ENCODE peak calls at places on chromosomes 12 and 14, in nine cellular contexts. G is neural crest cell, V is AG10803, L is astrocyte of the spinal cord, M is ascending aorta, J is Calu3, X is RWPE1, H is HL-60, P is MCF 10A. I is an unnamed sample.

GRCh38 chr14:32473476-32473875 is 144.4 kb downstream of the AKAP6 start:
- DNase-seq in J (peak; percentile 33), M (peak; percentile 78), P (peak; percentile 86), X (peak; percentile 94), L (peak; percentile 87), G (no peak), H (no peak), V (peak; percentile 95), I (no peak)

GRCh38 chr12:72276212-72276865 is 4.2 kb downstream of the TRHDE start:
- DNase-seq in M (no peak), H (no peak), V (no peak), J (no peak), L (peak; percentile 46), G (no peak), X (no peak), P (no peak), I (no peak)

GRCh38 chr12:117967512-117967911 is 1.3 kb downstream of the KSR2 start:
- DNase-seq in V (no peak), M (no peak), L (no peak), P (no peak), H (no peak), G (no peak), X (no peak), J (no peak), I (no peak)

GRCh38 chr12:109870648-109871047 is 9.7 kb downstream of the GLTP start:
- DNase-seq in V (peak; percentile 21), M (no peak), G (no peak), H (no peak), J (no peak), L (peak; percentile 41), X (no peak), P (no peak), I (no peak)

GRCh38 chr14:91388551-91388975 is 29.1 kb downstream of the CCDC88C start:
- DNase-seq in V (no peak), J (no peak), G (no peak), M (no peak), P (no peak), X (no peak), L (peak; percentile 18), H (peak; percentile 66), I (no peak)

GRCh38 chr12:95548056-95548538 is 3.2 kb downstream of the USP44 start:
- DNase-seq in M (peak; percentile 68), J (peak; percentile 70), X (no peak), V (no peak), G (peak; percentile 30), H (no peak), P (no peak), L (no peak), I (peak; percentile 44)

GRCh38 chr12:47896633-47897032 is 8.2 kb downstream of the VDR start:
- DNase-seq in J (peak; percentile 40), P (peak; percentile 97), M (no peak), L (no peak), H (no peak), X (peak; percentile 75), G (no peak), V (no peak), I (no peak)

GRCh38 chr12:57027011-57027804 is 10.9 kb upstream of the TAC3 start:
- DNase-seq in X (no peak), H (no peak), P (no peak), M (no peak), V (no peak), J (no peak), L (no peak), G (no peak), I (no peak)

GRCh38 chr12:26697217-26697616 is 135.8 kb downstream of the ITPR2 start:
- DNase-seq in X (no peak), J (no peak), H (no peak), L (peak; percentile 42), V (no peak), P (peak; percentile 59), G (no peak), M (no peak), I (no peak)

GRCh38 chr12:46950116-46950515 is 124.3 kb upstream of the SLC38A4 start:
- DNase-seq in V (no peak), P (no peak), H (no peak), M (no peak), L (no peak), J (no peak), G (no peak), X (peak; percentile 19), I (no peak)

GRCh38 chr12:1083086-1083887 is 92.3 kb downstream of the ERC1 start:
- DNase-seq in V (no peak), J (no peak), H (no peak), X (no peak), P (no peak), G (no peak), M (no peak), L (peak; percentile 50), I (no peak)

GRCh38 chr12:102503056-102503681 is 22.8 kb upstream of the IGF1 start:
- DNase-seq in L (no peak), H (peak; percentile 38), V (no peak), M (no peak), G (no peak), P (no peak), X (no peak), J (no peak), I (no peak)

GRCh38 chr12:132178314-132178713 is 34.1 kb downstream of the NOC4L start:
- DNase-seq in M (no peak), X (no peak), G (no peak), L (no peak), H (peak; percentile 35), V (no peak), P (no peak), J (no peak), I (no peak)

GRCh38 chr14:100406505-100407131 is 83.5 kb downstream of the SLC25A47 start:
- DNase-seq in P (peak; percentile 81), J (peak; percentile 13), H (peak; percentile 43), X (peak; percentile 36), V (peak; percentile 43), G (no peak), M (no peak), L (peak; percentile 45), I (no peak)

GRCh38 chr14:88848571-88848970 is 24.1 kb downstream of the TTC8 start:
- DNase-seq in H (no peak), X (peak; percentile 34), V (no peak), G (no peak), J (no peak), L (no peak), P (no peak), M (no peak), I (no peak)

GRCh38 chr12:32765906-32766305 is 10.2 kb upstream of the YARS2 start:
- DNase-seq in V (no peak), X (no peak), H (no peak), M (no peak), J (no peak), P (peak; percentile 31), G (no peak), L (no peak), I (no peak)

GRCh38 chr12:59164991-59165718 is 244.9 kb upstream of the LRIG3 start:
- DNase-seq in X (peak; percentile 11), L (peak; percentile 59), P (peak; percentile 56), M (no peak), H (no peak), V (peak; percentile 68), G (no peak), J (peak; percentile 30), I (no peak)

GRCh38 chr12:25960176-25960575 is 1.7 kb downstream of the RASSF8 start:
- DNase-seq in J (peak; percentile 15), L (peak; percentile 58), X (no peak), V (peak; percentile 52), H (no peak), P (peak; percentile 44), M (no peak), G (no peak), I (no peak)

GRCh38 chr14:95300697-95301526 is 18.8 kb downstream of the CLMN start:
- DNase-seq in G (no peak), J (no peak), L (no peak), M (no peak), X (no peak), H (no peak), P (no peak), V (no peak), I (no peak)
- TF ChIP-seq CTCF in G (no peak), J (no peak), L (no peak), M (no peak), X (no peak), H (no peak), P (no peak), V (no peak), I (no peak)

GRCh38 chr14:21241218-21241819 is 27.9 kb downstream of the HNRNPC start:
- DNase-seq in P (peak; percentile 34), V (peak; percentile 58), G (no peak), M (no peak), H (no peak), L (peak; percentile 32), X (no peak), J (no peak), I (no peak)
- TF ChIP-seq CTCF in P (peak; percentile 36), V (peak; percentile 55), G (peak; percentile 65), M (peak; percentile 37), H (no peak), L (peak; percentile 26), X (peak; percentile 59), J (peak; percentile 24), I (peak; percentile 55)

DNA sequence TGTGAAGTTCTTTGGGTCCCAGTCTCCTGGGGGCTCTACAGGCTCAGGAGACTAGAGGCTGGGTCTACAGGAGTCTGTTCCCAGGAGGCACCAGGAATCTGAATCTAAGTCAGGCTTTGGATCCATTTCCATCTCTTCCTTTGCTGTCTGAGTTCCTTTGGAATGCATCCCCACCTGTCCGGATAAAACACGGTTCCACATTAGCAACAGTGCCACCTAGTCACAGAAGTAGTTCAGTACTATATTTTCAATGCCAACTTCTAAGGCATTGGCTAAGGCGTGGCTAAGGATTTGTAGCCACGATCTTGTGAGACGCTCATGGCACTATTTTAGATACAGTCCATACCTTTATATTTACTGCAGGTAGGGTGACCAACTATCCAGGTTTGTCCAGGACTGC is 15.1 kb downstream of the ZC2HC1C start:
- DNase-seq in L (no peak), G (no peak), V (no peak), X (peak; percentile 33), P (peak; percentile 19), J (no peak), H (no peak), M (no peak), I (no peak)
- TF ChIP-seq CTCF in L (peak; percentile 14), G (no peak), V (no peak), X (peak; percentile 17), P (peak; percentile 7), J (peak; percentile 15), H (no peak), M (no peak), I (no peak)

GRCh38 chr12:10736460-10736859 is 13.3 kb upstream of the YBX3 start:
- DNase-seq in L (no peak), P (no peak), X (peak; percentile 10), J (no peak), V (no peak), H (no peak), G (no peak), M (no peak), I (no peak)

GRCh38 chr12:10739157-10740118 is 16.3 kb upstream of the YBX3 start:
- DNase-seq in V (no peak), J (no peak), P (no peak), H (no peak), G (no peak), X (no peak), M (no peak), L (no peak), I (no peak)

GRCh38 chr12:10732554-10732953 is 9.4 kb upstream of the YBX3 start:
- DNase-seq in H (no peak), P (no peak), V (no peak), M (no peak), L (no peak), X (no peak), G (no peak), J (no peak), I (no peak)

GRCh38 chr12:10737249-10737648 is 14.1 kb upstream of the YBX3 start:
- DNase-seq in X (no peak), P (no peak), M (no peak), H (no peak), J (no peak), G (no peak), L (no peak), V (no peak), I (no peak)

GRCh38 chr12:10735428-10735827 is 12.3 kb upstream of the YBX3 start:
- DNase-seq in X (no peak), L (no peak), M (no peak), G (no peak), V (no peak), J (no peak), P (no peak), H (no peak), I (no peak)
- TF ChIP-seq CTCF in X (no peak), L (no peak), M (no peak), G (no peak), V (no peak), J (no peak), P (no peak), H (no peak), I (no peak)

I was measured in mesothelial cell of epicardium.